ENCODE peak calls at places on chromosomes 3 and 15, in four cellular contexts. E is A549, S is esophagus muscularis mucosa, D is NB4. H is an unnamed sample.

GRCh38 chr3:45123841-45124269 is 22.3 kb downstream of the CDCP1 start:
- DNase-seq in S (no peak), E (peak; percentile 44), D (no peak), H (no peak)

GRCh38 chr3:71012971-71013370 is 570.6 kb downstream of the FOXP1 start:
- DNase-seq in D (no peak), E (no peak), S (no peak), H (no peak)

GRCh38 chr15:66619152-66619903 is 53.5 kb upstream of the LCTL start:
- DNase-seq in S (no peak), E (peak; percentile 92), D (peak; percentile 78), H (peak; percentile 95)

GRCh38 chr15:98324341-98324970 is 323.9 kb upstream of the IGF1R start:
- DNase-seq in D (no peak), E (no peak), S (no peak), H (no peak)

GRCh38 chr3:136818851-136819783 is at the start of gene SLC35G2:
- DNase-seq in D (peak; percentile 86), E (peak; percentile 35), S (no peak), H (peak; percentile 87)

GRCh38 chr3:161409069-161409468 is 37.8 kb upstream of the SPTSSB start:
- DNase-seq in S (no peak), D (peak; percentile 42), E (peak; percentile 14), H (peak; percentile 35)

GRCh38 chr15:64635486-64635815 is 139.9 kb downstream of the RBPMS2 start:
- DNase-seq in S (no peak), E (no peak), D (peak; percentile 28), H (peak; percentile 56)

GRCh38 chr3:13077431-13078157 is 4.4 kb upstream of the IQSEC1 start:
- DNase-seq in D (no peak), S (no peak), E (no peak), H (no peak)

GRCh38 chr3:8914491-8914890 is 48.8 kb downstream of the RAD18 start:
- DNase-seq in D (no peak), E (no peak), S (no peak), H (no peak)

GRCh38 chr15:92521624-92522008 is 127.9 kb downstream of the ST8SIA2 start:
- DNase-seq in E (peak; percentile 81), S (no peak), D (peak; percentile 71), H (peak; percentile 87)

GRCh38 chr3:153658151-153658550 is 463.0 kb upstream of the ARHGEF26 start:
- DNase-seq in D (peak; percentile 19), S (no peak), E (no peak), H (peak; percentile 33)

GRCh38 chr3:46958469-46959168 is 17.9 kb downstream of the CCDC12 start:
- DNase-seq in S (no peak), E (no peak), D (no peak), H (no peak)

GRCh38 chr3:152943645-152944044 is 108.7 kb downstream of the P2RY1 start:
- DNase-seq in D (no peak), E (no peak), S (no peak), H (no peak)

GRCh38 chr3:47850062-47850802 is 47.3 kb downstream of the DHX30 start:
- DNase-seq in D (peak; percentile 44), E (no peak), S (no peak), H (no peak)

GRCh38 chr3:150303776-150304175 is 104.3 kb upstream of the TSC22D2 start:
- DNase-seq in D (peak; percentile 21), E (peak; percentile 25), S (no peak), H (no peak)

GRCh38 chr3:161770532-161771386 is 274.2 kb downstream of the OTOL1 start:
- DNase-seq in E (no peak), S (no peak), D (peak; percentile 2), H (no peak)

GRCh38 chr15:69499521-69500201 is 47.0 kb downstream of the RPLP1 start:
- DNase-seq in D (no peak), E (no peak), S (no peak), H (no peak)
- TF ChIP-seq POLR2A in D (no peak), E (no peak), S (no peak), H (no peak)

GRCh38 chr3:66338927-66339326 is 118.1 kb downstream of the SLC25A26 start:
- DNase-seq in E (no peak), D (no peak), S (no peak), H (no peak)

GRCh38 chr3:66336358-66336766 is 115.6 kb downstream of the SLC25A26 start:
- DNase-seq in S (no peak), D (no peak), E (no peak), H (no peak)

DNA sequence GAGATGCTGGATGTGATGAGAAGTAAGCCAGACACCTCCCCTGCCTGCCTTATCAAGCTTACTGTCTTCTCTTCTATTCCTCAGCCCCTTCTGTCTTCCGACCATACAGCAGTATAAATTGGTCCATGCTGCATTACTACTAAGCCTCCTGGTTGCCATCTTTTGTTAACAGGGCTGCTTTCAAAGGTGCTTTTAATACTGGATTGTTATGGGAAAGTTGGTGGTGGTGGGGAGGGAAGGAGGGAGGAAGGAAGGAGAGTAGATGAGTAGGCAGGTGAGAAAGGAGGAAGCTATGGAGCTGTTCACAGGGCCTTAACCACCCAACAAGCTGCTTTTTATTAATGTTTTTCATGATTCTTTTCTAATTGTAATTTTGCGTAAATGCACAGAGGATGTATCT is 114.9 kb downstream of the SLC25A26 start:
- DNase-seq in E (no peak), D (no peak), S (no peak), H (no peak)
- H3K4me3 ChIP-seq in E (no peak overlapping the region), D (no peak overlapping the region), S (no peak overlapping the region), H (no peak overlapping the region)

DNA sequence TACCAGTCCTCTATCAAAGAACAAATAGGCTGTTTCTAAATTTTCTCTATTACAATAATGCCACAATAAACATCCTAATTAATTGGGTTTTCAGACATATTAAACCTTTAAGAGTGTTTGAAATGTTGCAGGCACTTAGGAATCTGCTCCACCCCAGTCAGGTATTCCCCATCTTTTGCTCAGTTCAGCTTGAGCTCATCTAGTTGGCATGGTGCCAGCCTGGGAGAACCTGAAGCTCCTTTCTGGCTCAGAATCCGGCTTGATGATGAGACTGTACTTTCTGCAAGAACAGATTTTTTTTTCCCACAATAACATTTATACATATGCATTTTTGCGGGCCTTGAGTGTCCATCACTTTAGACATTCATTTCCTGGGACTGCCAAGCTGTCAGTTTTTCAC is 7.8 kb upstream of the OXSR1 start:
- DNase-seq in E (no peak), S (no peak), D (no peak), H (no peak)
- TF ChIP-seq CTCF in E (no peak), S (no peak), D (no peak), H (no peak)

GRCh38 chr15:90000175-90000923 is 775 bp upstream of the ZNF710 start:
- DNase-seq in D (peak; percentile 74), E (no peak), S (no peak), H (no peak)

GRCh38 chr15:89999676-90000174 is 1.4 kb upstream of the ZNF710 start:
- DNase-seq in S (no peak), E (no peak), D (no peak), H (no peak)

GRCh38 chr15:90001683-90002427 is 731 bp downstream of the ZNF710 start:
- DNase-seq in E (peak; percentile 75), S (no peak), D (peak; percentile 84), H (no peak)

GRCh38 chr15:90002428-90002844 is 1.3 kb downstream of the ZNF710 start:
- DNase-seq in S (no peak), D (peak; percentile 79), E (peak; percentile 71), H (peak; percentile 88)

GRCh38 chr15:90001062-90001682 is at the start of gene ZNF710:
- DNase-seq in E (peak; percentile 77), D (peak; percentile 73), S (no peak), H (no peak)
- TF ChIP-seq POLR2A in E (peak; percentile 30), D (peak; percentile 7), S (no peak), H (no peak)

DNA sequence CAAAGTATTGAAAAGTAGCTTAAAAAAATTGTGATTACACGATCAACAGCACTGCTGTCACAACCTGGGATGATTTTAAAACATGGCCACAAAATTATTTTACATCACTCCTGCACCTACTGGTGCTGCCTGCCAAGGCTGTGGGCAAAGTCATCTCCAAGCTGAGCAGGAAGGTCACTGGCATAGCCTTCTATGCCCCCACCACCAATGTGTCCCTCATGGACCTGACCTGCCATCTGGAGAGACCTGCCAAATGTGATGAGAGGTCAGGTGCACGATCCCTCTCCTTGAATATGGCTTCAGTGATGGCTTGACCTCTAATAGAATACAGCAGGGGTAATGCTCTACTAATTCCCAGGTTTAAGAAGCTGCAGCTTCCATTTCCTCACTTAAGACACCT is 57.8 kb downstream of the PIK3CB start:
- DNase-seq in S (no peak), D (no peak), E (no peak), H (no peak)
- H3K4me3 ChIP-seq in S (no peak overlapping the region), D (no peak overlapping the region), E (no peak overlapping the region), H (no peak overlapping the region)

GRCh38 chr3:185057829-185058228 is 95.0 kb downstream of the C3orf70 start:
- DNase-seq in E (no peak), S (no peak), D (no peak), H (no peak)

GRCh38 chr3:185056908-185057307 is 96.0 kb downstream of the C3orf70 start:
- DNase-seq in E (no peak), D (no peak), S (no peak), H (no peak)

GRCh38 chr3:185049710-185050109 is 103.2 kb downstream of the C3orf70 start:
- DNase-seq in D (no peak), S (no peak), E (no peak), H (no peak)

GRCh38 chr3:185052631-185053030 is 100.2 kb downstream of the C3orf70 start:
- DNase-seq in S (no peak), D (no peak), E (no peak), H (no peak)
- TF ChIP-seq CTCF in S (no peak), D (no peak), E (no peak), H (no peak)

DNA sequence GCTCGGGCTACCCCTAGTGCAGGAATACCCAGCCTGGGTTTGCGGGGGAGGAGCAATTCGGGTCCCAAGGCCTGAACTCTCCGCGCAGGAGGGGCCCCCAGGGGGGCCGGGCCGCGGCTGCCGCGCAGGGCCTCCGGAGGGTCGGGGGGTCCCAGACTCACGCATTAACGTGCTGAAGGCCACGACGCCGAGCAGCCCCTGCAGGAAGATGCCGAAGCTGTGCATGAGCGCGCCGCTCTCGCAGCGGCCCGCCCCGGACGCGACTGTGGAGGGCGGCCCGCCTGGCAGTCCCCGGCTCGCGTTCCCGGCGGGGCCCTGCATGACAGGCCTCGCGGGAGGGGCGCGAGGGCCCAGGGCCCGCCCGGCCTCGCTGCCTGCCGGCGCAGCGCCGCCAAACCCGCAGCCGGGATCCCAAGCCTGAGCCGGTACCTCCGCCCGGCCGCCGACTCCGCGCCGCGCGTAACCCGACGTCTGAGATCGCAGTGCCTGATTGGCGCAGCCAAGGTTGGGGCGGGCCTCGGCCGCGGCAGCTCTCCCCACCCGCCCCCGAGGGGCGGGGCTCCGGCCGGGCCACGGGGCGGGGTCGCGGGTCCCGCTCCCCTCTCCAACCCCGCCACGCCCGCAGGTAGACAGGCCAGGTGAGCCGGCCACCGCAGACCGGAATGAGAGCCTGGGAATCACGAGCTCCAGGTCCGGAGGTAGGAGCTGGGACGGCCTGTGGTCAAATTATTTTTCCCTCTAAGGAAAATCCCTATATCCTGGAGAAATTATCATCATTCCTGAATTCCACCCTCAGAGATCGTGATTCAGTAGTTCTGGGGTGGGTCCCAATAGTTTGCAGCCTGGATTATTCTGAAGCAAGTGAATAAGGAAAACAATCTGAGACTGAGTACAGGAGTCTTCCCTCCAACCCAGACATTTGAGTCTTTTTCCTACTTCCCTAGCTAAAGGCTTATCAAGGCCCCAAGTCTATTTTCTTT is at the start of gene STIMATE:
- DNase-seq in D (peak; percentile 89), S (no peak), E (peak; percentile 80), H (peak; percentile 83)
- TF ChIP-seq POLR2A in D (peak; percentile 48), S (no peak), E (peak; percentile 72), H (no peak)

DNA sequence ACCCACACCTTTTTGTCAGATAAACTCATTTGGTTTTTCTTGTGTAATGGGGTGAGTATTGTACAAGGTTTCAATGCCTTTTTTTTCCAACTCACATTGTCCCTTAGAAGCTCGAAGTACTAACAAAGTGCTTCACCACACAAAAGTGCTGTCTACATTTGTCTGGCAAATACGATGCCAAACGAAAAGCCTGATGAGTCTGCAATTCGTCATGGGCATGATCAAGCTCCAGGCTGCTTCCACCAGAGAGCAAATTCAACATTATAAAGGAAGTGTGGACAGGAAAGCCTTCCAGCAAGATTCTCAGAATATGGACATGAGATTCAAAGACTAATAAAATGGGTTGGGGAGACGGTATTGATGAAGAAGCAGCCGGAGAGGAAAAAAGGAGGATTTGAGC is 495.0 kb downstream of the FHIT start:
- DNase-seq in S (no peak), E (no peak), D (no peak), H (no peak)
- H3K4me3 ChIP-seq in S (no peak overlapping the region), E (no peak overlapping the region), D (no peak overlapping the region), H (no peak overlapping the region)

H was measured in lower leg skin.